ENCODE peak calls at places on chromosomes 13 and 19, in ten cellular contexts. N, Y, O, U, P, L, F, C, X and Q are unnamed samples.

GRCh38 chr19:13983213-13983889 is 22.8 kb downstream of the RFX1 start:
- DNase-seq in N (no peak), Y (no peak), O (no peak), U (no peak), P (no peak), L (peak), F (no peak), C (no peak), X (no peak), Q (no peak)

GRCh38 chr19:46426506-46427162 is 2.1 kb downstream of the PNMA8C start:
- DNase-seq in N (no peak), Y (peak), O (peak), U (peak), P (peak), L (peak), F (no peak), C (peak), X (no peak), Q (no peak)

GRCh38 chr19:56111601-56112312 is 9.3 kb downstream of the ZNF787 start:
- DNase-seq in N (peak), Y (no peak), O (peak), U (peak), P (no peak), L (peak), F (no peak), C (no peak), X (peak), Q (no peak)

GRCh38 chr19:30226464-30227070 is 145.6 kb upstream of the ZNF536 start:
- DNase-seq in N (no peak), Y (no peak), O (peak), U (no peak), P (no peak), L (no peak), F (no peak), C (no peak), X (no peak), Q (no peak)

GRCh38 chr19:46728208-46728607 is 11.3 kb upstream of the PRKD2 start:
- DNase-seq in N (no peak), Y (no peak), O (no peak), U (peak), P (no peak), L (peak), F (no peak), C (no peak), X (no peak), Q (no peak)

GRCh38 chr19:12786149-12786870 is 5.0 kb upstream of the JUNB start:
- DNase-seq in N (no peak), Y (peak), O (peak), U (peak), P (no peak), L (peak), F (no peak), C (no peak), X (peak), Q (peak)

GRCh38 chr13:24308488-24309020 is 826 bp upstream of the C1QTNF9 start:
- DNase-seq in N (no peak), Y (no peak), O (no peak), U (no peak), P (no peak), L (no peak), F (no peak), C (no peak), X (no peak), Q (no peak)

GRCh38 chr13:111659842-111660241 is 339.4 kb downstream of the TEX29 start:
- DNase-seq in N (peak), Y (no peak), O (no peak), U (no peak), P (no peak), L (peak), F (no peak), C (no peak), X (no peak), Q (no peak)

GRCh38 chr19:5789886-5790572 is 934 bp downstream of the DUS3L start:
- DNase-seq in N (no peak), Y (no peak), O (no peak), U (no peak), P (no peak), L (no peak), F (no peak), C (no peak), X (no peak), Q (no peak)

GRCh38 chr13:43087960-43088580 is 64.7 kb downstream of the DNAJC15 start:
- DNase-seq in N (no peak), Y (no peak), O (no peak), U (no peak), P (no peak), L (no peak), F (no peak), C (no peak), X (no peak), Q (no peak)

GRCh38 chr13:37288057-37288720 is 182.7 kb upstream of the CSNK1A1L start:
- DNase-seq in N (no peak), Y (no peak), O (no peak), U (no peak), P (no peak), L (no peak), F (no peak), C (no peak), X (no peak), Q (no peak)

GRCh38 chr19:30227661-30228112 is 144.5 kb upstream of the ZNF536 start:
- DNase-seq in N (no peak), Y (peak), O (peak), U (peak), P (peak), L (peak), F (no peak), C (no peak), X (no peak), Q (no peak)

GRCh38 chr19:18119243-18120105 is 21.9 kb downstream of the MAST3 start:
- DNase-seq in N (no peak), Y (no peak), O (no peak), U (no peak), P (peak), L (no peak), F (peak), C (no peak), X (no peak), Q (no peak)

GRCh38 chr13:73201601-73202000 is 142.8 kb downstream of the KLF5 start:
- DNase-seq in N (no peak), Y (no peak), O (no peak), U (no peak), P (no peak), L (no peak), F (no peak), C (no peak), X (no peak), Q (no peak)

GRCh38 chr19:1136201-1136600 is 32.4 kb downstream of the GPX4 start:
- DNase-seq in N (no peak), Y (no peak), O (no peak), U (no peak), P (no peak), L (no peak), F (no peak), C (no peak), X (no peak), Q (no peak)
- H3K27ac ChIP-seq in N (peak), Y (no peak), O (no peak), U (no peak), P (no peak), L (no peak), F (no peak), C (no peak), X (no peak), Q (no peak)

GRCh38 chr13:21979156-21979819 is 308.4 kb downstream of the FGF9 start:
- DNase-seq in N (no peak), Y (no peak), O (no peak), U (no peak), P (no peak), L (no peak), F (no peak), C (no peak), X (no peak), Q (no peak)
- H3K27ac ChIP-seq in N (no peak), Y (no peak), O (no peak), U (no peak), P (no peak), L (no peak), F (no peak), C (no peak), X (no peak), Q (no peak)

DNA sequence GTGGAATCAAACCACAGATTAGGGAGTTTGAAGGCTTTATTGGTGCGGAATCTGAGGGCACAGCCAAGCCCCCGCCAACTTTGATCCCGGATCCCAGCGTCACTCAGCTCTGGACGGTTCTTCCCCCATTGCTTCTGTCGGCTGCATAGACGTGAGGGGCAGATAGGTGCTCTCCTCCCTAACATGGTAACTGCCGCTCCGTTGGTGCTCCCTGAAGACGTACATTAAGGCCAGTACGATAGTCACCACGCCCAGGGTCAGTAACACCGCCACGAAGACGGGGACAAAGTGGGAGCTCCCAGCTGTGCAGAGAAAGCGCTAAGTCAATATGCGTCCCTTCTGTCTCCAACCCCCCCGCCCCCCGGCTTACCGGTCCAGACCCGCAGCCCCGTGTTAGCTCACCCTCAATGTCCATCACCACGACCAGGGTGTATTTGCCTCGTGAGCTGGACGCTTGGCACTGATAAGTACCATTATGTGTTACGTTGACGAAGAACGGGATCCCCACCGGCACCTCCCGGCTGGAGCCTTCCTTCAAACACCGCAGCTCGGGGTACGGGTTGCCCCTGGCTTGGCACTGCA is 520 bp upstream of the RAVER1 start:
- DNase-seq in N (no peak), Y (no peak), O (peak), U (no peak), P (no peak), L (no peak), F (no peak), C (no peak), X (no peak), Q (no peak)
- H3K27ac ChIP-seq in N (peak), Y (peak), O (peak), U (peak), P (no peak), L (peak), F (peak), C (peak), X (peak), Q (peak)

GRCh38 chr13:59452189-59452588 is 711.5 kb downstream of the DIAPH3 start:
- DNase-seq in N (no peak), Y (no peak), O (no peak), U (no peak), P (no peak), L (no peak), F (no peak), C (no peak), X (no peak), Q (no peak)
- H3K27ac ChIP-seq in N (no peak), Y (no peak), O (no peak), U (no peak), P (no peak), L (no peak), F (no peak), C (no peak), X (no peak), Q (no peak)

GRCh38 chr19:3687393-3687773 is 12.9 kb downstream of the PIP5K1C start:
- DNase-seq in N (no peak), Y (no peak), O (no peak), U (no peak), P (no peak), L (no peak), F (no peak), C (no peak), X (no peak), Q (no peak)
- H3K27ac ChIP-seq in N (no peak), Y (no peak), O (no peak), U (no peak), P (peak), L (no peak), F (no peak), C (no peak), X (no peak), Q (peak)

GRCh38 chr19:38005224-38005614 is 98.2 kb downstream of the SIPA1L3 start:
- DNase-seq in N (no peak), Y (no peak), O (no peak), U (no peak), P (no peak), L (no peak), F (no peak), C (no peak), X (no peak), Q (no peak)

GRCh38 chr19:38003427-38004099 is 96.6 kb downstream of the SIPA1L3 start:
- DNase-seq in N (peak), Y (no peak), O (peak), U (peak), P (peak), L (no peak), F (peak), C (peak), X (peak), Q (peak)

GRCh38 chr19:38004100-38004504 is 97.1 kb downstream of the SIPA1L3 start:
- DNase-seq in N (no peak), Y (no peak), O (no peak), U (no peak), P (no peak), L (no peak), F (no peak), C (no peak), X (no peak), Q (no peak)

GRCh38 chr19:38006361-38007045 is 99.5 kb downstream of the SIPA1L3 start:
- DNase-seq in N (no peak), Y (no peak), O (no peak), U (no peak), P (no peak), L (no peak), F (no peak), C (no peak), X (no peak), Q (no peak)

GRCh38 chr19:38004505-38005223 is 97.7 kb downstream of the SIPA1L3 start:
- DNase-seq in N (peak), Y (peak), O (peak), U (peak), P (peak), L (peak), F (peak), C (peak), X (peak), Q (peak)
- H3K27ac ChIP-seq in N (peak), Y (peak), O (peak), U (peak), P (peak), L (peak), F (no peak), C (peak), X (peak), Q (peak)

DNA sequence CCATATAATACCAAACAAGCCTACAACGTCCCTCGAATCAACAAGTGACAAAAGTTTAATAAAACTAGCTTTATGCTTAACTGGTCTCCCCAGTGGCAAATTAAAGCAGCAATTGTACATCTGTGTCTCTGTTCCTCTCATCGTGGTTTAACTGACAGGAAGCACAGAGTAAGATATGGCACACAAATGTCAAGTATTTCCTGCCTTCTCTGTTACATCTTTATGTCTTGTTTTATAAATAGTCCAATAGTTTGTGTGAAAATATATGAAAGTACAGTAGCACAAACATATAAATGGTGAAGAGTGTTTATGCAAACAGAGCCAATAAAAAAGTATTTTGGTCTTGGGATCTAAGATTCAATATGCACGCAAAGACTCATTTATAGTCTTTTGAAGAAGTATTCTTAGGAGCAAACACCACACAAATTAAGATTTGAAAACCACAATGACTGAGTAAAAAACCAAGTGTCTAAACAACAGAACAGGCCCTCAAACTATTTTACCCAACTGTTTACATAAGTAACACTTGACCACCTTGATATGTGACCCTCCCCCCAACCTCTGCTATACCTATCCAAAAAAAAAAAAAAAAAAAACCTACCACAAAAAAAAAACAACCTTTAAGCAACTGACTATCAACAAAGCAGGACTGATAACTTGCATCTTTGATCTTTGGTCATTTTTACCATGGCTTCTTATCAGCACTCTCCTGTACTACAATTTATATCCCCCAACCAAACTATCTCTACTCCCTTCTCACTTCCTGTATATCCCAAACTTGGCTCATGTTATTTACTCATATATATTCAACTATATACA is 14.0 kb downstream of the ELF1 start:
- DNase-seq in N (no peak), Y (no peak), O (no peak), U (no peak), P (no peak), L (no peak), F (peak), C (no peak), X (no peak), Q (no peak)
- H3K27ac ChIP-seq in N (peak), Y (no peak), O (no peak), U (no peak), P (no peak), L (peak), F (peak), C (no peak), X (no peak), Q (no peak)

GRCh38 chr13:30648522-30649012 is 30.8 kb downstream of the USPL1 start:
- DNase-seq in N (no peak), Y (no peak), O (no peak), U (no peak), P (no peak), L (no peak), F (no peak), C (no peak), X (no peak), Q (no peak)

GRCh38 chr13:30647824-30648521 is 30.3 kb downstream of the USPL1 start:
- DNase-seq in N (no peak), Y (no peak), O (no peak), U (no peak), P (no peak), L (no peak), F (no peak), C (no peak), X (no peak), Q (no peak)

GRCh38 chr13:30656178-30656577 is 38.5 kb downstream of the USPL1 start:
- DNase-seq in N (no peak), Y (no peak), O (no peak), U (no peak), P (no peak), L (no peak), F (no peak), C (no peak), X (no peak), Q (no peak)

GRCh38 chr13:30654430-30654829 is 36.7 kb downstream of the USPL1 start:
- DNase-seq in N (no peak), Y (no peak), O (no peak), U (no peak), P (no peak), L (no peak), F (no peak), C (no peak), X (no peak), Q (no peak)

DNA sequence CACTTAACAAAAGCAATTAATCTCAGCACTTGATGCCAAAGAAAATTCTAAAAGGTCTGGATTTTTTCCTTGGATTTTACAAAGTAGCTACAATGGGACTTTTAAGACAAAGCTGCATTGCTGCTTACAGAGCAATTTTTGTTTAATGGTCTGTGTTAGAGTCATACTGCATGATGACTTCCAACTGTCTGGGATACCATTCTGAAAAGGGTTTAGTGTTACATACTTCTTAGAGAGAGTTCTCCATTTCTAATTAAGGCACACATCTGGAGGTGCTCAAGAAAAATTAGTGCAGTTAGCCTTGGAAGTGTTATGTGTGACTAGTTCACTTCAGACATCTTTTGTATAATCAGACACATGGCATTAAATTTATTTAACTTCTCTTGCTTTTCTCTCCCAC is 35.0 kb downstream of the USPL1 start:
- DNase-seq in N (no peak), Y (no peak), O (no peak), U (no peak), P (no peak), L (no peak), F (no peak), C (no peak), X (no peak), Q (no peak)
- H3K27ac ChIP-seq in N (no peak), Y (no peak), O (no peak), U (no peak), P (no peak), L (no peak), F (no peak), C (no peak), X (no peak), Q (no peak)